ENCODE peak calls at places on chromosomes 12 and 14, in six cellular contexts. One of them, this sample, is unnamed.

GRCh38 chr12:124902916-124903315 is 11.5 kb downstream of the UBC start:
- DNase-seq in MM.1S: no peak
- DNase-seq in PC-3: no peak
- DNase-seq in HCT116: no peak
- DNase-seq in neuronal stem cell: no peak
- DNase-seq in SK-N-SH: no peak
- DNase-seq in this sample: no peak

GRCh38 chr14:62914873-62915272 is 130.4 kb downstream of the KCNH5 start:
- DNase-seq in MM.1S: no peak
- DNase-seq in PC-3: no peak
- DNase-seq in HCT116: no peak
- DNase-seq in neuronal stem cell: no peak
- DNase-seq in SK-N-SH: no peak
- DNase-seq in this sample: no peak

GRCh38 chr14:52086755-52087154 is 17.9 kb upstream of the NID2 start:
- DNase-seq in MM.1S: no peak
- DNase-seq in PC-3: no peak
- DNase-seq in HCT116: no peak
- DNase-seq in neuronal stem cell: no peak
- DNase-seq in SK-N-SH: no peak
- DNase-seq in this sample: no peak

GRCh38 chr14:24915958-24916595 is 133.9 kb downstream of the STXBP6 start:
- DNase-seq in MM.1S: no peak
- DNase-seq in PC-3: no peak
- DNase-seq in HCT116: no peak
- DNase-seq in neuronal stem cell: no peak
- DNase-seq in SK-N-SH: no peak
- DNase-seq in this sample: no peak

GRCh38 chr12:16359512-16360491 is 12.4 kb downstream of the MGST1 start:
- DNase-seq in MM.1S: peak; percentile 61
- DNase-seq in PC-3: peak; percentile 62
- DNase-seq in HCT116: peak; percentile 47
- DNase-seq in neuronal stem cell: peak; percentile 50
- DNase-seq in SK-N-SH: peak; percentile 52
- DNase-seq in this sample: peak; percentile 53

GRCh38 chr14:101120636-101121398 is 217.3 kb upstream of the RTL1 start:
- DNase-seq in MM.1S: no peak
- DNase-seq in PC-3: no peak
- DNase-seq in HCT116: no peak
- DNase-seq in neuronal stem cell: no peak
- DNase-seq in SK-N-SH: peak; percentile 27
- DNase-seq in this sample: peak; percentile 95

GRCh38 chr12:34404377-34405285 is 382.3 kb downstream of the ALG10 start:
- DNase-seq in MM.1S: no peak
- DNase-seq in PC-3: no peak
- DNase-seq in HCT116: no peak
- DNase-seq in neuronal stem cell: no peak
- DNase-seq in SK-N-SH: peak; percentile 0
- DNase-seq in this sample: no peak

GRCh38 chr12:75859868-75860267 is 171.7 kb downstream of the PHLDA1 start:
- DNase-seq in MM.1S: no peak
- DNase-seq in PC-3: peak; percentile 39
- DNase-seq in HCT116: no peak
- DNase-seq in neuronal stem cell: no peak
- DNase-seq in SK-N-SH: no peak
- DNase-seq in this sample: no peak

GRCh38 chr12:6958609-6959375 is 7.6 kb downstream of the PTPN6 start:
- DNase-seq in MM.1S: peak; percentile 89
- DNase-seq in PC-3: no peak
- DNase-seq in HCT116: no peak
- DNase-seq in neuronal stem cell: no peak
- DNase-seq in SK-N-SH: peak; percentile 16
- DNase-seq in this sample: peak; percentile 73

GRCh38 chr12:77584860-77585259 is 245.8 kb upstream of the NAV3 start:
- DNase-seq in MM.1S: no peak
- DNase-seq in PC-3: no peak
- DNase-seq in HCT116: no peak
- DNase-seq in neuronal stem cell: no peak
- DNase-seq in SK-N-SH: no peak
- DNase-seq in this sample: no peak

GRCh38 chr12:123580772-123581171 is 3.6 kb upstream of the TMED2 start:
- DNase-seq in MM.1S: no peak
- DNase-seq in PC-3: peak; percentile 31
- DNase-seq in HCT116: no peak
- DNase-seq in neuronal stem cell: no peak
- DNase-seq in SK-N-SH: no peak
- DNase-seq in this sample: no peak

DNA sequence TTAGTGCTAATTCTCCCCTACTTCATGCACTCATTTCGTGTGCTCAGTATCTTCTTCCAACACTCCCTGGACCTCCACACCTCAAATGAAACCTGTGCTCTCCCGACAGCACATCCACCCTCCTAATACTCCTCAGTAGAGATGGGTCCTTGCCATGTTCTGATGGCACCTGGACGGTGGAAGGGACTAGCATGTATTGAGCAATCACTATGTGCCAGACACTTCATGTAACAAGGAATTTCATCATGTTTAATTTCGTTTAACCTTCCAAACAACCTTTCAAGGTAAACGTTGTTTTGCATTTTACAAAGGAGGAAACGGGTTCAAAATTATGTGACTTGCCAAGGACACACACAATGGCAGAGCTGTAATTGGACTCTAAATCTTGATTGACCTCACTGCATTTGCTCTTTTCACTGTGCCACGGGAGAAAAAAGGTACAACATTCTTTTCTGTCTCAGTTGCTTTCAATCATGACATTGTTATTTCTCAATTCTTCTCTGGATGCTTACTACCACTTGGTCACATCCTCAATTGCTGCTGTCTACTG is 12.2 kb upstream of the SLC7A8 start:
- DNase-seq in MM.1S: no peak
- DNase-seq in PC-3: no peak
- DNase-seq in HCT116: no peak
- DNase-seq in neuronal stem cell: no peak
- DNase-seq in SK-N-SH: no peak
- DNase-seq in this sample: no peak
- H3K4me2 ChIP-seq in MM.1S: no peak overlapping the region
- H3K4me2 ChIP-seq in PC-3: no peak overlapping the region
- H3K4me2 ChIP-seq in HCT116: no peak overlapping the region
- H3K4me2 ChIP-seq in neuronal stem cell: no peak overlapping the region
- H3K4me2 ChIP-seq in SK-N-SH: no peak overlapping the region
- H3K4me2 ChIP-seq in this sample: no peak overlapping the region

DNA sequence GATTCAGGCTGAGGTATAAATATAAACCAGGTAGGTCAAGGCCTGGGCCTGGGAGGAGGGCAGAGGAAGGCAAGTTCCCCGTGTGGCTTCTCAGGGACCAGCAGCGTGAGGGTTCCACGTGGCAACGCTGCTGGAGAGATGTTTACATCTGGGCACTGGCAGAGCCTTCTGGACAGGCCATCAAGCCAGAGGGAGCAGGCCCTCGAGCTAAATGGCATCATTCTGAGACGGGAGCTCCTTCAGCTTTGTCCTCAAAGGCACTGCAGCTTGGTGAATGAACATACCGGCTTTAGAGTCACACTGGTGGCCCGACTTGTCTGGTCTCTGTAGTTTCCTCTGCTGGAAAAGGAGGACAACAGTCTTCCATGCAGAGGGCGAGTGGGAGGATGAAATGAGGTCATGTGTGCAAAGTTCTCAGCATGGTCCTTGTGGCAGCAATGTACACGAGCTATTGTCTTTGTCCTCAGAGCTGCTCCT is 231.3 kb downstream of the ZFP36L1 start:
- DNase-seq in MM.1S: no peak
- DNase-seq in PC-3: no peak
- DNase-seq in HCT116: no peak
- DNase-seq in neuronal stem cell: no peak
- DNase-seq in SK-N-SH: no peak
- DNase-seq in this sample: no peak
- H3K4me2 ChIP-seq in MM.1S: no peak overlapping the region
- H3K4me2 ChIP-seq in PC-3: no peak overlapping the region
- H3K4me2 ChIP-seq in HCT116: no peak overlapping the region
- H3K4me2 ChIP-seq in neuronal stem cell: no peak overlapping the region
- H3K4me2 ChIP-seq in SK-N-SH: no peak overlapping the region
- H3K4me2 ChIP-seq in this sample: no peak overlapping the region

GRCh38 chr12:106137456-106138278 is 1.1 kb downstream of the NUAK1 start:
- DNase-seq in MM.1S: no peak
- DNase-seq in PC-3: no peak
- DNase-seq in HCT116: no peak
- DNase-seq in neuronal stem cell: no peak
- DNase-seq in SK-N-SH: no peak
- DNase-seq in this sample: no peak

GRCh38 chr12:106139422-106140141 is 828 bp upstream of the NUAK1 start:
- DNase-seq in MM.1S: peak; percentile 74
- DNase-seq in PC-3: peak; percentile 72
- DNase-seq in HCT116: peak; percentile 56
- DNase-seq in neuronal stem cell: peak; percentile 79
- DNase-seq in SK-N-SH: no peak
- DNase-seq in this sample: no peak

GRCh38 chr12:106138279-106138645 is 492 bp downstream of the NUAK1 start:
- DNase-seq in MM.1S: no peak
- DNase-seq in PC-3: peak; percentile 21
- DNase-seq in HCT116: no peak
- DNase-seq in neuronal stem cell: no peak
- DNase-seq in SK-N-SH: no peak
- DNase-seq in this sample: no peak

GRCh38 chr12:106140223-106140986 is 1.7 kb upstream of the NUAK1 start:
- DNase-seq in MM.1S: no peak
- DNase-seq in PC-3: no peak
- DNase-seq in HCT116: no peak
- DNase-seq in neuronal stem cell: no peak
- DNase-seq in SK-N-SH: no peak
- DNase-seq in this sample: no peak

GRCh38 chr12:106138646-106139421 is at the start of gene NUAK1:
- DNase-seq in MM.1S: peak; percentile 84
- DNase-seq in PC-3: peak; percentile 54
- DNase-seq in HCT116: no peak
- DNase-seq in neuronal stem cell: peak; percentile 88
- DNase-seq in SK-N-SH: peak; percentile 89
- DNase-seq in this sample: no peak
- H3K4me2 ChIP-seq in MM.1S: peak within 1 kb of the TSS; percentile 88
- H3K4me2 ChIP-seq in PC-3: peak within 1 kb of the TSS; percentile 88
- H3K4me2 ChIP-seq in HCT116: peak within 1 kb of the TSS; percentile 90
- H3K4me2 ChIP-seq in neuronal stem cell: peak within 1 kb of the TSS; percentile 73
- H3K4me2 ChIP-seq in SK-N-SH: peak within 1 kb of the TSS; percentile 88
- H3K4me2 ChIP-seq in this sample: no peak within 1 kb of the TSS

DNA sequence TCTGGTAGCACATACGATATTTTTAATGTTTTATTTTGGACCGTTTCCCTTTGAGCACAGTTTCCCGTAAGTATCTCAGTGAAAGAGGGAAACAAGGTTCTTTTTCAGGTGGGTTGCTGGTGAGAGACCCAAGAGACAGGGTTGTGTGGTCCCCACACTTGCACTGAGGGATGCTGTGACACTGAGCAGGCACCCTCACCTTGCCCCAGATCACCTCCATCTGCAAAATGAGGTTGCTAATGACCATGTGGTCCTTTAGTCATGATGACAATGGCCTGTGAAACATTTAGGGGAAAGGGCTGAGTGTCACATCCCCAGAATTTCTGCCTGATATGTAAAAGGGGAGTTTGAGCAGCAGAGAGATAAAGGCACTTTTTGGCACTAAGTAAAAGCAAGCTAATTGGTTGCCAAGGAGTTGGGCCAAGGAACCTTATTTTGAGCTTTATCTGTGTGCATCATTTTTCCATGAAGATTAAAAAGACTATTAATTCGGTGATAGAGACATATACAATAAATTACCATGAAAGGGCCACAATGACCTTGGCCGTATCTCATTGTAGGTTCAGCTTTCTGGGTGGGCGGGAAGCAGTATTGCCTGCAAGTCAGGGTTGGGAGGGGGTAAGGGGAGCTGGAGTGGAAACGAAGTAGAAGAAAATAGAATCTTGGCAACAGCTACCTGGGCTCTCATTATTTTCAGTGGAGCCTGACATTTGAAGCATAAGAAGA is 4.5 kb downstream of the CCND2 start:
- DNase-seq in MM.1S: no peak
- DNase-seq in PC-3: no peak
- DNase-seq in HCT116: no peak
- DNase-seq in neuronal stem cell: no peak
- DNase-seq in SK-N-SH: no peak
- DNase-seq in this sample: no peak
- H3K4me2 ChIP-seq in MM.1S: peak overlapping the region; percentile 70
- H3K4me2 ChIP-seq in PC-3: no peak overlapping the region
- H3K4me2 ChIP-seq in HCT116: no peak overlapping the region
- H3K4me2 ChIP-seq in neuronal stem cell: no peak overlapping the region
- H3K4me2 ChIP-seq in SK-N-SH: no peak overlapping the region
- H3K4me2 ChIP-seq in this sample: no peak overlapping the region

This sample was measured in DND-41.